ENCODE peak calls at places on chromosome 17, in nine cellular contexts. U, H, T, L, X, Y, K, P and N are unnamed samples.

GRCh38 chr17:16449121-16449570 is 33.8 kb downstream of the TRPV2 start:
- DNase-seq in U (no peak), H (no peak), T (no peak), L (no peak), X (no peak), Y (no peak), K (no peak), P (peak), N (no peak)

GRCh38 chr17:73027130-73027741 is 65.3 kb downstream of the SLC39A11 start:
- DNase-seq in U (no peak), H (no peak), T (no peak), L (no peak), X (no peak), Y (no peak), K (no peak), P (peak), N (no peak)

GRCh38 chr17:76208120-76208519 is 32.2 kb downstream of the RNF157 start:
- DNase-seq in U (no peak), H (no peak), T (no peak), L (no peak), X (peak), Y (no peak), K (no peak), P (no peak), N (no peak)

GRCh38 chr17:66805567-66805966 is 29.4 kb upstream of the CACNG5 start:
- DNase-seq in U (no peak), H (no peak), T (peak), L (no peak), X (no peak), Y (no peak), K (no peak), P (peak), N (no peak)

GRCh38 chr17:4074831-4075495 is 67.9 kb downstream of the ZZEF1 start:
- DNase-seq in U (peak), H (no peak), T (no peak), L (peak), X (peak), Y (peak), K (no peak), P (peak), N (peak)

GRCh38 chr17:30600830-30601494 is 123.8 kb downstream of the GOSR1 start:
- DNase-seq in U (no peak), H (no peak), T (peak), L (peak), X (peak), Y (peak), K (peak), P (peak), N (peak)

GRCh38 chr17:20105539-20106291 is 96.6 kb downstream of the SPECC1 start:
- DNase-seq in U (no peak), H (no peak), T (no peak), L (no peak), X (no peak), Y (no peak), K (no peak), P (peak), N (no peak)

GRCh38 chr17:76008630-76009425 is 8.2 kb downstream of the CDK3 start:
- DNase-seq in U (no peak), H (no peak), T (no peak), L (no peak), X (no peak), Y (no peak), K (no peak), P (no peak), N (no peak)

GRCh38 chr17:68431045-68431608 is 26.2 kb downstream of the WIPI1 start:
- DNase-seq in U (no peak), H (no peak), T (no peak), L (no peak), X (no peak), Y (no peak), K (no peak), P (no peak), N (no peak)